ENCODE peak calls at places on chromosomes 13 and 19, in four cellular contexts. D is HepG2, Q is K562, S is GM12878. K is an unnamed sample. For H3K36me3, the result is how much of the 10 kb centered on the place peaks cover.

GRCh38 chr19:33830264-33830663 is 33.6 kb downstream of the KCTD15 start:
- DNase-seq in D (no peak), Q (no peak), S (no peak), K (no peak)

GRCh38 chr13:50990540-50991506 is 81.2 kb downstream of the RNASEH2B start:
- DNase-seq in D (no peak), Q (no peak), S (no peak), K (peak)

GRCh38 chr19:19385900-19386339 is 19.6 kb upstream of the GATAD2A start:
- DNase-seq in D (no peak), Q (no peak), S (no peak), K (peak)

GRCh38 chr19:52336976-52337375 is 933 bp downstream of the ZNF610 start:
- DNase-seq in D (no peak), Q (no peak), S (no peak), K (no peak)

GRCh38 chr13:32737111-32737571 is 150.9 kb downstream of the PDS5B start:
- DNase-seq in D (no peak), Q (no peak), S (peak), K (peak)

GRCh38 chr13:91166714-91167511 is 180.6 kb upstream of the MIR17HG start:
- DNase-seq in D (no peak), Q (no peak), S (no peak), K (no peak)

GRCh38 chr19:991174-991931 is 7.2 kb downstream of the WDR18 start:
- DNase-seq in D (no peak), Q (peak), S (no peak), K (no peak)

GRCh38 chr13:80012281-80012680 is 328.6 kb downstream of the SPRY2 start:
- DNase-seq in D (no peak), Q (no peak), S (no peak), K (peak)

GRCh38 chr13:42412812-42413795 is 141.2 kb downstream of the AKAP11 start:
- DNase-seq in D (no peak), Q (no peak), S (peak), K (no peak)

GRCh38 chr13:59513686-59514085 is 650.0 kb downstream of the DIAPH3 start:
- DNase-seq in D (no peak), Q (no peak), S (no peak), K (no peak)

GRCh38 chr13:21020581-21020980 is 40.8 kb downstream of the LATS2 start:
- DNase-seq in D (no peak), Q (no peak), S (no peak), K (no peak)

GRCh38 chr13:79457948-79458347 is 23.0 kb upstream of the NDFIP2 start:
- DNase-seq in D (no peak), Q (peak), S (no peak), K (peak)

GRCh38 chr13:78430166-78430791 is 173.1 kb downstream of the POU4F1 start:
- DNase-seq in D (no peak), Q (no peak), S (no peak), K (no peak)

GRCh38 chr13:32115069-32115468 is 83.5 kb downstream of the FRY start:
- DNase-seq in D (no peak), Q (no peak), S (no peak), K (peak)

GRCh38 chr13:34675626-34676025 is 266.4 kb upstream of the NBEA start:
- DNase-seq in D (no peak), Q (no peak), S (no peak), K (no peak)

GRCh38 chr19:54896036-54896435 is 9.9 kb upstream of the NCR1 start:
- DNase-seq in D (no peak), Q (no peak), S (no peak), K (no peak)

GRCh38 chr19:41356984-41357739 is 3.4 kb upstream of the TGFB1 start:
- DNase-seq in D (no peak), Q (no peak), S (no peak), K (no peak)

GRCh38 chr13:29925457-29925856 is 75.0 kb upstream of the UBL3 start:
- DNase-seq in D (peak), Q (no peak), S (no peak), K (peak)

GRCh38 chr13:82323101-82323500 is 1559.2 kb downstream of the SLITRK1 start:
- DNase-seq in D (no peak), Q (no peak), S (no peak), K (no peak)

GRCh38 chr19:34273121-34273845 is 18.9 kb downstream of the GARRE1 start:
- DNase-seq in D (no peak), Q (no peak), S (no peak), K (no peak)

GRCh38 chr19:850221-850978 is 1.7 kb upstream of the ELANE start:
- DNase-seq in D (no peak), Q (peak), S (no peak), K (no peak)

GRCh38 chr19:55354698-55355212 is at the start of gene COX6B2:
- DNase-seq in D (no peak), Q (peak), S (no peak), K (no peak)

GRCh38 chr13:93472897-93473296 is 246.3 kb downstream of the GPC6 start:
- DNase-seq in D (no peak), Q (no peak), S (no peak), K (no peak)

GRCh38 chr13:25885418-25885817 is 166.4 kb downstream of the SHISA2 start:
- DNase-seq in D (no peak), Q (no peak), S (no peak), K (no peak)

GRCh38 chr13:91722267-91722884 is 324.0 kb downstream of the GPC5 start:
- DNase-seq in D (no peak), Q (peak), S (no peak), K (peak)

GRCh38 chr19:40523322-40524047 is 53.2 kb upstream of the SHKBP1 start:
- DNase-seq in D (peak), Q (peak), S (no peak), K (peak)

GRCh38 chr19:50003810-50004419 is 21.3 kb downstream of the VRK3 start:
- DNase-seq in D (no peak), Q (peak), S (peak), K (peak)

GRCh38 chr19:35317464-35318043 is 11.4 kb upstream of the CD22 start:
- DNase-seq in D (peak), Q (no peak), S (no peak), K (no peak)
- TF ChIP-seq MYC in D (no peak), Q (no peak), S (no peak), K (no peak)

GRCh38 chr19:11678504-11678903 is 60.2 kb downstream of the ZNF823 start:
- DNase-seq in D (no peak), Q (no peak), S (no peak), K (no peak)
- H3K36me3 ChIP-seq in D (under half), Q (under half), S (under half), K (under half)

DNA sequence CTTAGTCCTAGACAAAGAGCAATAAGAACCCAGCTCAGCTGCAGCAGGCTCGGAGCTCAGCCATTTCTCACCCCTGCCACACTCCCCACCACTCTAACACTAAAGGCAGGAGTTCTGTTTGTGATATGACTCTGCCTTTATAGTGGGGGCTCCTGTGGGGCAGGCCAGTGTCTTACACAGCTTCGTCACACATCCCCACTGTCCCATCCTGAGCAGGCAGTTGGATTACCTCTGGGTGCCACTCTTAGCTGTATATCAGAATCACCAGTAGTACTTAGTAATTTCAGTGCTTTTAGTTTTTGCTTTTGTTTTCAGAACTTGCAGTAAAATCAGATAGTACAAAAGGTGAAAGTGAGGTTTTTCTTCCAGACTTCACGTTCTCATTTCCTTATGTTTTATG is 16.8 kb downstream of the SAMD4B start:
- DNase-seq in D (no peak), Q (no peak), S (no peak), K (no peak)
- TF ChIP-seq MYC in D (no peak), Q (no peak), S (no peak), K (no peak)

GRCh38 chr13:112819816-112820215 is 130.0 kb downstream of the ATP11A start:
- DNase-seq in D (no peak), Q (no peak), S (no peak), K (no peak)

GRCh38 chr13:112819111-112819510 is 129.3 kb downstream of the ATP11A start:
- DNase-seq in D (no peak), Q (no peak), S (no peak), K (no peak)

GRCh38 chr13:112818698-112819045 is 128.8 kb downstream of the ATP11A start:
- DNase-seq in D (no peak), Q (no peak), S (no peak), K (no peak)

GRCh38 chr13:112821340-112822055 is 131.7 kb downstream of the ATP11A start:
- DNase-seq in D (no peak), Q (no peak), S (no peak), K (no peak)

GRCh38 chr13:112820318-112820717 is 130.5 kb downstream of the ATP11A start:
- DNase-seq in D (no peak), Q (no peak), S (no peak), K (no peak)
- H3K36me3 ChIP-seq in D (half or more), Q (half or more), S (under half), K (under half)